ENCODE peak calls at places on chromosome 6, in ten cellular contexts. Q is testis, W is spleen, X is heart right ventricle, A is PC-3, P is pancreas, G is lower lobe of right lung, S is SK-N-SH, T is keratinocyte, L is DND-41. C is an unnamed sample. For H3K4me1, the result is how much of the 10 kb centered on the place peaks cover.

GRCh38 chr6:157726892-157727628 is 96.0 kb upstream of the SNX9 start:
- DNase-seq in Q (peak), W (no peak), X (peak), A (no peak), P (no peak), G (no peak), S (no peak), T (no peak), L (no peak), C (peak)

GRCh38 chr6:122400121-122400450 is 634 bp downstream of the HSF2 start:
- DNase-seq in Q (no peak), W (no peak), X (no peak), A (no peak), P (no peak), G (no peak), S (no peak), T (no peak), L (no peak), C (no peak)

GRCh38 chr6:113856011-113856551 is 1.1 kb upstream of the MARCKS start:
- DNase-seq in Q (peak), W (peak), X (peak), A (peak), P (peak), G (no peak), S (peak), T (no peak), L (no peak), C (peak)

GRCh38 chr6:43749461-43749860 is 20.6 kb upstream of the VEGFA start:
- DNase-seq in Q (no peak), W (no peak), X (no peak), A (no peak), P (no peak), G (no peak), S (no peak), T (no peak), L (no peak), C (peak)

GRCh38 chr6:148509789-148510581 is 167.3 kb downstream of the SASH1 start:
- DNase-seq in Q (peak), W (no peak), X (peak), A (no peak), P (no peak), G (peak), S (no peak), T (no peak), L (no peak), C (no peak)

GRCh38 chr6:37699138-37699766 is 1.6 kb upstream of the MDGA1 start:
- DNase-seq in Q (peak), W (no peak), X (no peak), A (no peak), P (peak), G (no peak), S (no peak), T (no peak), L (no peak), C (no peak)

GRCh38 chr6:39587080-39587479 is 138.1 kb downstream of the KIF6 start:
- DNase-seq in Q (no peak), W (no peak), X (no peak), A (no peak), P (no peak), G (no peak), S (no peak), T (no peak), L (no peak), C (peak)

GRCh38 chr6:83962592-83962991 is 71.0 kb upstream of the MRAP2 start:
- DNase-seq in Q (no peak), W (no peak), X (no peak), A (no peak), P (no peak), G (no peak), S (no peak), T (no peak), L (no peak), C (no peak)

GRCh38 chr6:20569000-20569610 is 34.8 kb downstream of the CDKAL1 start:
- DNase-seq in Q (no peak), W (no peak), X (no peak), A (peak), P (no peak), G (no peak), S (no peak), T (peak), L (no peak), C (no peak)

GRCh38 chr6:137315081-137315480 is 95.9 kb upstream of the IFNGR1 start:
- DNase-seq in Q (no peak), W (no peak), X (no peak), A (no peak), P (no peak), G (no peak), S (no peak), T (no peak), L (no peak), C (no peak)

GRCh38 chr6:78615430-78615904 is 251.9 kb upstream of the IRAK1BP1 start:
- DNase-seq in Q (no peak), W (no peak), X (no peak), A (peak), P (no peak), G (no peak), S (no peak), T (no peak), L (no peak), C (no peak)

GRCh38 chr6:78611097-78611625 is 256.2 kb upstream of the IRAK1BP1 start:
- DNase-seq in Q (no peak), W (no peak), X (no peak), A (no peak), P (no peak), G (no peak), S (no peak), T (no peak), L (no peak), C (no peak)

GRCh38 chr6:78607188-78607587 is 260.2 kb upstream of the IRAK1BP1 start:
- DNase-seq in Q (no peak), W (no peak), X (no peak), A (no peak), P (no peak), G (no peak), S (no peak), T (no peak), L (no peak), C (no peak)

GRCh38 chr6:78614961-78615360 is 252.4 kb upstream of the IRAK1BP1 start:
- DNase-seq in Q (no peak), W (no peak), X (no peak), A (no peak), P (no peak), G (no peak), S (no peak), T (no peak), L (no peak), C (no peak)

DNA sequence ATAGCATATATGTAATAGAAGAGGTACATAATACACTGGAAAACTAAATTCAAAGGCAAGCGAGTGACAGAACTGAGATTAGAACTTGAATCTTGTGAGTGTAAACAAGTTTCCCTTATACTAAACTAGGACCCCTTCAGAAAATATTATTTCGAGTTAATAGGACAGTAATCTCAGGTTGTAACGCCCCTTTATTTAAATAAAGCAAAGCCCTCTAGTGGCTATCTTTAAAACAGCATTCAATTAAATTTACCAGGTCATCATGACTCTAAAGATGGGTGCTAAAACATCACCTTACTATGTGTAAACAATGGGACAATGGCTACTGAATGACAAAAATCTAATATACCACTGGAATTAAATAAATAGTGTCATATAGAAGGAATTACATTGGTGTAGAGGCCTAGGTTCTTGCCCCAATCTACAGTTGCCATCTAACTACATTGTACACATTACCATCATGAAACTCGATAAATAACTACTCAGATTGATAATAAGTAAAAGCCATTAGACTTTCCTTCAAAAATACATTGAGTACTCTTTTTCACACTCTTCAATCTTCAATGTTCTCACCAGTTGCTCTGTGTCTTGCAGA is 255.4 kb upstream of the IRAK1BP1 start:
- DNase-seq in Q (no peak), W (no peak), X (no peak), A (peak), P (no peak), G (no peak), S (peak), T (no peak), L (no peak), C (no peak)
- TF ChIP-seq CTCF in Q (peak), W (no peak), X (peak), A (peak), P (peak), G (peak), S (peak), T (no peak), L (peak), C (peak)

GRCh38 chr6:6005467-6006427 is 978 bp downstream of the NRN1 start:
- DNase-seq in Q (no peak), W (no peak), X (no peak), A (no peak), P (no peak), G (no peak), S (peak), T (no peak), L (no peak), C (peak)
- H3K4me1 ChIP-seq in Q (under half), W (half or more), X (half or more), A (under half), P (under half), G (under half), S (under half), T (under half), L (under half), C (under half)

DNA sequence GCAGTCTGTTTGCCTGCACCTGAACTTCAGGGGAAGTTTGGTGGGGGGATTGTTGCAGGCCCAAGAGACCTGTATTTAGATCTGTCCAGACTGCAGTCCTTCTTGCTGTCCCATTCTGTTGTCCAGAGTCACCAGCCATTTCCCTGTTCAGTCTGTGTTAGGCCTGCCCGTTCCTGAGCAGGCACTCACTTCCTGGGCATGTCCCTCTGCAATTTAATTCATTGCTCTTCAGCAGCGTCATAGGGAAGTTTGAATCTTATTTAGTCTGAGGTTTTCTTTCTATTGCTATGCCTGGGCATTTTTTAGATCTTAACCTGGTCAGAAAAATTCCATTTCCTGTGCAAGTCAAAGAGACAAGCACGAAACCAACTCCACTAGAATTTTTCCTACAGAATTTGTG is 190.2 kb downstream of the DTNBP1 start:
- DNase-seq in Q (no peak), W (no peak), X (no peak), A (no peak), P (no peak), G (no peak), S (no peak), T (no peak), L (no peak), C (peak)
- H3K27ac ChIP-seq in Q (no peak), W (peak), X (peak), A (no peak), P (no peak), G (peak), S (no peak), T (no peak), L (no peak), C (no peak)

DNA sequence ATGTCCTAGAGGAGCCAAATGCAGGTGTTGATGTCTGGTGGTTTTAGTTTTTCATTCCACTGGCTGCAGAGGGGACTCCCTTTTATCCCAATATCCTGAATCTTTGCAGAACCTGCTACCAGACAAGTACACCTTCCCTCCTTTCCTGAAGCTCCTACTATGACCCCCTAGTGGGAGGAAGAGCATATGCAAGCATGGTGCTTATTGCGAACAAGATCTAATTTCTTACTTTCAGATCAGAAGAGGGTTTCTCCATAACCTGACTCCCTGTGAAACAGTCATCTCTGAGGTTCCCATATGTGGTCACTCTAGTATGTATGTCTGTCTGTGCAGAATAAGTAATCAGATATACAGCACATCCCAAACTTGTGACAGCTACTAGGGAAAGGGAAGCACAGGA is 277.2 kb downstream of the ARHGAP18 start:
- DNase-seq in Q (no peak), W (no peak), X (no peak), A (peak), P (no peak), G (no peak), S (no peak), T (no peak), L (no peak), C (no peak)
- TF ChIP-seq CTCF in Q (no peak), W (no peak), X (no peak), A (peak), P (no peak), G (no peak), S (peak), T (no peak), L (peak), C (peak)

GRCh38 chr6:45486739-45487138 is 109.0 kb upstream of the SUPT3H start:
- DNase-seq in Q (no peak), W (no peak), X (no peak), A (no peak), P (no peak), G (no peak), S (no peak), T (no peak), L (no peak), C (no peak)

GRCh38 chr6:45488269-45488668 is 110.5 kb upstream of the SUPT3H start:
- DNase-seq in Q (no peak), W (no peak), X (no peak), A (no peak), P (no peak), G (no peak), S (no peak), T (no peak), L (no peak), C (no peak)

GRCh38 chr6:45487645-45488044 is 109.9 kb upstream of the SUPT3H start:
- DNase-seq in Q (no peak), W (no peak), X (no peak), A (no peak), P (no peak), G (no peak), S (no peak), T (no peak), L (no peak), C (no peak)

GRCh38 chr6:45491048-45491447 is 113.3 kb upstream of the SUPT3H start:
- DNase-seq in Q (no peak), W (no peak), X (no peak), A (no peak), P (no peak), G (no peak), S (no peak), T (no peak), L (no peak), C (no peak)

DNA sequence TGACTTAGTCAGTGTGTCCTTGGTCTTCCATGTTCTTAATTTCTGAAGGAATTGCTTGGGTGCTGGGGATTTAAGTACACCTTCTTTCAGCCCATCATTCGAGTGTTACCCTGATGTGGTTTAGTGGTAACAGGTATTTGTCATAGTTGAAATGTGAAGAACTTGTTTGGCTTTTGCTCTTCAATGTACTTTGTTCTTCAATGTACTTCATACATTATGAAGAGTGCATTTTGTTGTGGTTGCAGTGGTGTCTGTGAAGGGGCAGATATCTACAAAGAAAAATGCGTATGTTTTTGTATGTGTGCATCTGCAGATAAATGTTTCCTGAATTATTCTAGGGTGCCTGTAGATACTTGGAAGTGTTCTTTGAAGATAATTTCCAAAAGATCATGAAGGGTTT is 111.2 kb upstream of the SUPT3H start:
- DNase-seq in Q (no peak), W (no peak), X (no peak), A (no peak), P (no peak), G (no peak), S (no peak), T (no peak), L (peak), C (no peak)
- H3K4me1 ChIP-seq in Q (under half), W (under half), X (under half), A (under half), P (under half), G (under half), S (under half), T (under half), L (under half), C (under half)

DNA sequence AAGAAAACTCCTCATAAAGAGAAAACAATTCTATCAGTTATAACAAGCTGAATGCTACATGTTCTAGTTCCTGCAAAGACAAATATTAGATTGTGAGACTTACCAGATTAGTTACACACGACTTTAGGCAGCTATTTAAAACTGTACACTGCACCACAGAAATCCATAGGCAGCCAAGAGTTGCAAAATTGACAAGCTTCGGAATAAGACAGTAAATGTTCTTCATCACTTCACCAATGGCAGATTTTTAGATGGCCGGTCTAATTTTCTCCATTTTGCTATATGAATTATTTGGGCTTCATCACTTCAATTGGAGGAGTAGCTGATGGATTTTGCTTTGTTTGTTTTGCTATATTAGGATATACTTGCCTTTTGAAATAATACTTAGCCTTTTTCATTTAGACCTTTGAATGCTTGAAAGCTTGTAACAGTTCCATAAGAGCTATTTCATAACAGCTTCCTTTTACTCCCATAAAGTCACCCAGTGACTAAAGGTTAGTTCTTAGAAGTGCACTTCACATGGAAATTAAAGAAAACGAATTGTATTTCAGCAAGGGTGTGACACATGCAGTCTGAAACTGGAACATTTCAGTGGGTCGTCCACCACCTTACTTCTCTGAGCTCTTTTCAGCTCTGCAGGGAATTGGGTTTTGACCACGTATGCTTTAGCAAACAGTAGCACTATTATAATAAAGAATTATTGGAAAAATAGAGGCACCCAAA is at the start of gene ROS1:
- DNase-seq in Q (no peak), W (no peak), X (no peak), A (no peak), P (no peak), G (no peak), S (no peak), T (no peak), L (no peak), C (no peak)
- H3K27ac ChIP-seq in Q (no peak), W (no peak), X (no peak), A (no peak), P (no peak), G (peak), S (no peak), T (no peak), L (no peak), C (no peak)